ENCODE peak calls at places on chromosomes 4 and X, in eight cellular contexts. One of them, this sample, is unnamed.

GRCh38 chr4:99264927-99265326 is 25.9 kb downstream of the ADH1A start:
- DNase-seq in stimulated activated CD8-positive, alpha-beta memory T cell treated with anti-CD3 and anti-CD28 coated beads, Interleukin-2, amount 100 ng/mL, for 48 hours: no peak
- DNase-seq in WTC11: no peak
- DNase-seq in AML-193: no peak
- DNase-seq in NAMALWA: no peak
- DNase-seq in cardiac muscle cell: no peak
- DNase-seq in Karpas-422: no peak
- DNase-seq in aorta: no peak
- DNase-seq in this sample: no peak

GRCh38 chr4:99815597-99816011 is 1.0 kb upstream of the DAPP1 start:
- DNase-seq in aorta: no peak
- DNase-seq in NAMALWA: peak
- DNase-seq in stimulated activated CD8-positive, alpha-beta memory T cell treated with anti-CD3 and anti-CD28 coated beads, Interleukin-2, amount 100 ng/mL, for 48 hours: no peak
- DNase-seq in WTC11: no peak
- DNase-seq in cardiac muscle cell: peak
- DNase-seq in Karpas-422: no peak
- DNase-seq in AML-193: peak
- DNase-seq in this sample: no peak

GRCh38 chr4:179415842-179416223 is 1973.6 kb upstream of the AGA start:
- DNase-seq in NAMALWA: no peak
- DNase-seq in WTC11: no peak
- DNase-seq in AML-193: no peak
- DNase-seq in cardiac muscle cell: no peak
- DNase-seq in Karpas-422: no peak
- DNase-seq in aorta: no peak
- DNase-seq in stimulated activated CD8-positive, alpha-beta memory T cell treated with anti-CD3 and anti-CD28 coated beads, Interleukin-2, amount 100 ng/mL, for 48 hours: no peak
- DNase-seq in this sample: no peak

GRCh38 chrX:79365591-79365990 is 1.5 kb downstream of the ITM2A start:
- DNase-seq in Karpas-422: no peak
- DNase-seq in WTC11: no peak
- DNase-seq in stimulated activated CD8-positive, alpha-beta memory T cell treated with anti-CD3 and anti-CD28 coated beads, Interleukin-2, amount 100 ng/mL, for 48 hours: no peak
- DNase-seq in aorta: no peak
- DNase-seq in NAMALWA: no peak
- DNase-seq in cardiac muscle cell: no peak
- DNase-seq in AML-193: no peak
- DNase-seq in this sample: no peak

GRCh38 chr4:100076753-100077152 is 113.5 kb downstream of the DDIT4L start:
- DNase-seq in cardiac muscle cell: no peak
- DNase-seq in AML-193: no peak
- DNase-seq in stimulated activated CD8-positive, alpha-beta memory T cell treated with anti-CD3 and anti-CD28 coated beads, Interleukin-2, amount 100 ng/mL, for 48 hours: no peak
- DNase-seq in aorta: no peak
- DNase-seq in Karpas-422: no peak
- DNase-seq in NAMALWA: peak
- DNase-seq in WTC11: no peak
- DNase-seq in this sample: no peak

GRCh38 chr4:121477480-121477879 is 96.7 kb upstream of the QRFPR start:
- DNase-seq in stimulated activated CD8-positive, alpha-beta memory T cell treated with anti-CD3 and anti-CD28 coated beads, Interleukin-2, amount 100 ng/mL, for 48 hours: no peak
- DNase-seq in aorta: no peak
- DNase-seq in NAMALWA: no peak
- DNase-seq in Karpas-422: no peak
- DNase-seq in AML-193: no peak
- DNase-seq in cardiac muscle cell: no peak
- DNase-seq in WTC11: no peak
- DNase-seq in this sample: no peak

GRCh38 chr4:138592801-138593200 is 350.7 kb upstream of the SLC7A11 start:
- DNase-seq in Karpas-422: no peak
- DNase-seq in cardiac muscle cell: no peak
- DNase-seq in AML-193: no peak
- DNase-seq in aorta: no peak
- DNase-seq in NAMALWA: no peak
- DNase-seq in WTC11: no peak
- DNase-seq in stimulated activated CD8-positive, alpha-beta memory T cell treated with anti-CD3 and anti-CD28 coated beads, Interleukin-2, amount 100 ng/mL, for 48 hours: no peak
- DNase-seq in this sample: no peak

GRCh38 chrX:139204903-139205667 is 325.5 kb upstream of the F9 start:
- DNase-seq in cardiac muscle cell: no peak
- DNase-seq in WTC11: peak
- DNase-seq in aorta: no peak
- DNase-seq in Karpas-422: no peak
- DNase-seq in AML-193: no peak
- DNase-seq in stimulated activated CD8-positive, alpha-beta memory T cell treated with anti-CD3 and anti-CD28 coated beads, Interleukin-2, amount 100 ng/mL, for 48 hours: no peak
- DNase-seq in NAMALWA: no peak
- DNase-seq in this sample: no peak

GRCh38 chr4:74190919-74191397 is 33.0 kb downstream of the MTHFD2L start:
- DNase-seq in Karpas-422: no peak
- DNase-seq in WTC11: no peak
- DNase-seq in stimulated activated CD8-positive, alpha-beta memory T cell treated with anti-CD3 and anti-CD28 coated beads, Interleukin-2, amount 100 ng/mL, for 48 hours: no peak
- DNase-seq in aorta: no peak
- DNase-seq in cardiac muscle cell: no peak
- DNase-seq in NAMALWA: no peak
- DNase-seq in AML-193: no peak
- DNase-seq in this sample: no peak

GRCh38 chr4:26793750-26794149 is 66.9 kb upstream of the STIM2 start:
- DNase-seq in WTC11: no peak
- DNase-seq in aorta: no peak
- DNase-seq in NAMALWA: no peak
- DNase-seq in cardiac muscle cell: no peak
- DNase-seq in Karpas-422: peak
- DNase-seq in AML-193: no peak
- DNase-seq in stimulated activated CD8-positive, alpha-beta memory T cell treated with anti-CD3 and anti-CD28 coated beads, Interleukin-2, amount 100 ng/mL, for 48 hours: no peak
- DNase-seq in this sample: no peak

GRCh38 chr4:12791536-12791935 is 692.6 kb downstream of the RAB28 start:
- DNase-seq in stimulated activated CD8-positive, alpha-beta memory T cell treated with anti-CD3 and anti-CD28 coated beads, Interleukin-2, amount 100 ng/mL, for 48 hours: no peak
- DNase-seq in NAMALWA: no peak
- DNase-seq in cardiac muscle cell: no peak
- DNase-seq in WTC11: no peak
- DNase-seq in AML-193: no peak
- DNase-seq in aorta: no peak
- DNase-seq in Karpas-422: no peak
- DNase-seq in this sample: no peak

GRCh38 chr4:124433500-124433899 is 279.0 kb downstream of the ANKRD50 start:
- DNase-seq in WTC11: no peak
- DNase-seq in aorta: no peak
- DNase-seq in stimulated activated CD8-positive, alpha-beta memory T cell treated with anti-CD3 and anti-CD28 coated beads, Interleukin-2, amount 100 ng/mL, for 48 hours: no peak
- DNase-seq in AML-193: no peak
- DNase-seq in cardiac muscle cell: peak
- DNase-seq in Karpas-422: no peak
- DNase-seq in NAMALWA: no peak
- DNase-seq in this sample: no peak

GRCh38 chr4:95835672-95836071 is 4.2 kb upstream of the PDHA2 start:
- DNase-seq in AML-193: no peak
- DNase-seq in Karpas-422: peak
- DNase-seq in stimulated activated CD8-positive, alpha-beta memory T cell treated with anti-CD3 and anti-CD28 coated beads, Interleukin-2, amount 100 ng/mL, for 48 hours: no peak
- DNase-seq in NAMALWA: peak
- DNase-seq in WTC11: peak
- DNase-seq in aorta: no peak
- DNase-seq in cardiac muscle cell: peak
- DNase-seq in this sample: no peak

GRCh38 chrX:44918722-44919121 is 45.7 kb downstream of the KDM6A start:
- DNase-seq in cardiac muscle cell: no peak
- DNase-seq in Karpas-422: no peak
- DNase-seq in AML-193: no peak
- DNase-seq in stimulated activated CD8-positive, alpha-beta memory T cell treated with anti-CD3 and anti-CD28 coated beads, Interleukin-2, amount 100 ng/mL, for 48 hours: no peak
- DNase-seq in WTC11: no peak
- DNase-seq in NAMALWA: no peak
- DNase-seq in aorta: no peak
- DNase-seq in this sample: no peak

GRCh38 chr4:41428941-41429669 is 108.9 kb upstream of the LIMCH1 start:
- DNase-seq in aorta: no peak
- DNase-seq in NAMALWA: no peak
- DNase-seq in Karpas-422: no peak
- DNase-seq in WTC11: no peak
- DNase-seq in cardiac muscle cell: no peak
- DNase-seq in stimulated activated CD8-positive, alpha-beta memory T cell treated with anti-CD3 and anti-CD28 coated beads, Interleukin-2, amount 100 ng/mL, for 48 hours: no peak
- DNase-seq in AML-193: no peak
- DNase-seq in this sample: no peak

GRCh38 chr4:74376888-74377483 is 12.0 kb downstream of the EREG start:
- DNase-seq in WTC11: no peak
- DNase-seq in stimulated activated CD8-positive, alpha-beta memory T cell treated with anti-CD3 and anti-CD28 coated beads, Interleukin-2, amount 100 ng/mL, for 48 hours: no peak
- DNase-seq in Karpas-422: peak
- DNase-seq in cardiac muscle cell: peak
- DNase-seq in NAMALWA: peak
- DNase-seq in aorta: no peak
- DNase-seq in AML-193: peak
- DNase-seq in this sample: no peak

GRCh38 chrX:47585273-47585672 is 3.0 kb downstream of the TIMP1 start:
- DNase-seq in AML-193: no peak
- DNase-seq in aorta: no peak
- DNase-seq in WTC11: peak
- DNase-seq in Karpas-422: no peak
- DNase-seq in stimulated activated CD8-positive, alpha-beta memory T cell treated with anti-CD3 and anti-CD28 coated beads, Interleukin-2, amount 100 ng/mL, for 48 hours: no peak
- DNase-seq in cardiac muscle cell: peak
- DNase-seq in NAMALWA: no peak
- DNase-seq in this sample: no peak

GRCh38 chrX:140765043-140765784 is 55.7 kb downstream of the LINC00632 start:
- DNase-seq in WTC11: peak
- DNase-seq in NAMALWA: no peak
- DNase-seq in AML-193: no peak
- DNase-seq in aorta: peak
- DNase-seq in stimulated activated CD8-positive, alpha-beta memory T cell treated with anti-CD3 and anti-CD28 coated beads, Interleukin-2, amount 100 ng/mL, for 48 hours: no peak
- DNase-seq in cardiac muscle cell: peak
- DNase-seq in Karpas-422: no peak
- DNase-seq in this sample: no peak

GRCh38 chr4:91958651-91959050 is 345.1 kb upstream of the GRID2 start:
- DNase-seq in WTC11: peak
- DNase-seq in AML-193: no peak
- DNase-seq in stimulated activated CD8-positive, alpha-beta memory T cell treated with anti-CD3 and anti-CD28 coated beads, Interleukin-2, amount 100 ng/mL, for 48 hours: no peak
- DNase-seq in cardiac muscle cell: peak
- DNase-seq in aorta: no peak
- DNase-seq in Karpas-422: no peak
- DNase-seq in NAMALWA: no peak
- DNase-seq in this sample: no peak

GRCh38 chr4:116952530-116953108 is 132.8 kb downstream of the TRAM1L1 start:
- DNase-seq in WTC11: no peak
- DNase-seq in cardiac muscle cell: no peak
- DNase-seq in Karpas-422: no peak
- DNase-seq in aorta: no peak
- DNase-seq in NAMALWA: no peak
- DNase-seq in AML-193: no peak
- DNase-seq in stimulated activated CD8-positive, alpha-beta memory T cell treated with anti-CD3 and anti-CD28 coated beads, Interleukin-2, amount 100 ng/mL, for 48 hours: no peak
- DNase-seq in this sample: no peak

GRCh38 chrX:52346462-52347165 is 22.2 kb upstream of the XAGE2 start:
- DNase-seq in stimulated activated CD8-positive, alpha-beta memory T cell treated with anti-CD3 and anti-CD28 coated beads, Interleukin-2, amount 100 ng/mL, for 48 hours: no peak
- DNase-seq in aorta: no peak
- DNase-seq in AML-193: no peak
- DNase-seq in cardiac muscle cell: no peak
- DNase-seq in Karpas-422: no peak
- DNase-seq in NAMALWA: no peak
- DNase-seq in WTC11: no peak
- DNase-seq in this sample: no peak

GRCh38 chr4:149343614-149344013 is 472.0 kb downstream of the IQCM start:
- DNase-seq in cardiac muscle cell: no peak
- DNase-seq in WTC11: no peak
- DNase-seq in stimulated activated CD8-positive, alpha-beta memory T cell treated with anti-CD3 and anti-CD28 coated beads, Interleukin-2, amount 100 ng/mL, for 48 hours: no peak
- DNase-seq in NAMALWA: no peak
- DNase-seq in AML-193: no peak
- DNase-seq in aorta: no peak
- DNase-seq in Karpas-422: no peak
- DNase-seq in this sample: no peak

GRCh38 chrX:107675823-107676555 is 47.7 kb downstream of the PRPS1 start:
- DNase-seq in cardiac muscle cell: peak
- DNase-seq in Karpas-422: peak
- DNase-seq in WTC11: no peak
- DNase-seq in aorta: no peak
- DNase-seq in stimulated activated CD8-positive, alpha-beta memory T cell treated with anti-CD3 and anti-CD28 coated beads, Interleukin-2, amount 100 ng/mL, for 48 hours: no peak
- DNase-seq in NAMALWA: peak
- DNase-seq in AML-193: peak
- DNase-seq in this sample: no peak

GRCh38 chr4:73414936-73415271 is 10.8 kb downstream of the ALB start:
- DNase-seq in aorta: no peak
- DNase-seq in WTC11: no peak
- DNase-seq in AML-193: no peak
- DNase-seq in cardiac muscle cell: no peak
- DNase-seq in NAMALWA: no peak
- DNase-seq in stimulated activated CD8-positive, alpha-beta memory T cell treated with anti-CD3 and anti-CD28 coated beads, Interleukin-2, amount 100 ng/mL, for 48 hours: no peak
- DNase-seq in Karpas-422: no peak
- DNase-seq in this sample: no peak

GRCh38 chr4:189302719-189303118 is 638.0 kb upstream of the FRG1 start:
- DNase-seq in NAMALWA: no peak
- DNase-seq in AML-193: no peak
- DNase-seq in cardiac muscle cell: no peak
- DNase-seq in aorta: no peak
- DNase-seq in Karpas-422: no peak
- DNase-seq in stimulated activated CD8-positive, alpha-beta memory T cell treated with anti-CD3 and anti-CD28 coated beads, Interleukin-2, amount 100 ng/mL, for 48 hours: no peak
- DNase-seq in WTC11: no peak
- DNase-seq in this sample: no peak